ENCODE peak calls at places on chromosomes 11 and 22, in five cellular contexts. X is K562; V is HAP-1; F is CD8-positive, alpha-beta memory T cell; U is transverse colon. C is an unnamed sample. For H3K9me3, the result is how much of the 10 kb centered on the place peaks cover.

GRCh38 chr11:65851083-65851579 is 6.8 kb downstream of the CFL1 start:
- DNase-seq in X (peak), V (no peak), F (no peak), U (no peak), C (no peak)

GRCh38 chr11:95764267-95764898 is 25.2 kb downstream of the FAM76B start:
- DNase-seq in X (peak), V (peak), F (no peak), U (no peak), C (no peak)

GRCh38 chr11:44110231-44110679 is 14.8 kb downstream of the EXT2 start:
- DNase-seq in X (peak), V (peak), F (peak), U (peak), C (peak)

GRCh38 chr11:77883775-77884174 is 62.8 kb downstream of the AAMDC start:
- DNase-seq in X (no peak), V (no peak), F (no peak), U (no peak), C (no peak)

GRCh38 chr11:66100272-66101037 is 30.4 kb downstream of the PACS1 start:
- DNase-seq in X (no peak), V (no peak), F (peak), U (peak), C (peak)

GRCh38 chr11:2625183-2625582 is 74.6 kb downstream of the KCNQ1OT1 start:
- DNase-seq in X (no peak), V (no peak), F (no peak), U (no peak), C (no peak)

GRCh38 chr22:41175546-41175945 is 29.6 kb upstream of the L3MBTL2 start:
- DNase-seq in X (no peak), V (no peak), F (no peak), U (no peak), C (no peak)

GRCh38 chr11:78256962-78257361 is 68.2 kb downstream of the USP35 start:
- DNase-seq in X (peak), V (no peak), F (no peak), U (peak), C (no peak)

GRCh38 chr11:125910450-125910849 is 6.1 kb downstream of the DDX25 start:
- DNase-seq in X (no peak), V (no peak), F (no peak), U (no peak), C (no peak)

GRCh38 chr11:8080674-8081590 is at the start of gene TUB:
- DNase-seq in X (no peak), V (peak), F (no peak), U (no peak), C (no peak)

GRCh38 chr11:2791139-2791520 is 91.3 kb upstream of the KCNQ1OT1 start:
- DNase-seq in X (no peak), V (no peak), F (no peak), U (peak), C (no peak)

GRCh38 chr11:34523053-34523452 is 9.5 kb upstream of the ELF5 start:
- DNase-seq in X (no peak), V (no peak), F (no peak), U (no peak), C (no peak)

GRCh38 chr11:279966-280761 is 2.0 kb downstream of the NLRP6 start:
- DNase-seq in X (no peak), V (no peak), F (no peak), U (peak), C (no peak)

GRCh38 chr11:2377511-2378443 is 667 bp downstream of the CD81 start:
- DNase-seq in X (peak), V (no peak), F (peak), U (peak), C (peak)

GRCh38 chr22:28594076-28594783 is 85.4 kb downstream of the TTC28 start:
- DNase-seq in X (no peak), V (no peak), F (no peak), U (no peak), C (no peak)

GRCh38 chr11:78940500-78941225 is 366.0 kb upstream of the NARS2 start:
- DNase-seq in X (no peak), V (no peak), F (no peak), U (no peak), C (no peak)

GRCh38 chr11:116835042-116835772 is 2.2 kb downstream of the APOA1 start:
- DNase-seq in X (peak), V (no peak), F (no peak), U (no peak), C (no peak)

DNA sequence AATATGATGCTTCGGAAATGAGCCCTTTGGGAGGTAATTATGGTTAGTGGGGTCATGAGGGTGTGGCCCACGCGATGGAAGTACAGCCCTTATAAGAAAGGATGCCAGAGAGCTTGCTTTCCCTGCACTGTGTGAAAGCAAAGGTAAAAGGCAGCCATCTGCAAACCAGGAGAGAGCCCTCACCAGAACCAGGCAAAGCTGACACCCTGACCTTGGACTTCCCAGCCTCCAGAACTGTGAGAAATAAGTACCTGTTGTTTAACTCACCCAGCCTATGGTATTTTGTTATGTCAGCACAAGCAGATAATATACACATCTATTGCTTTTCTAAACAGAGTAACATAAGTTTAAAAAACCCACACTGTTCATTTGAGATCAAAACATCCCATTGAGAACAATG is 50.7 kb downstream of the SYN3 start:
- DNase-seq in X (no peak), V (no peak), F (no peak), U (no peak), C (no peak)
- H3K9me3 ChIP-seq in X (under half), V (under half), F (under half), U (under half), C (under half)

GRCh38 chr22:48960576-48960975 is 867.1 kb downstream of the BRD1 start:
- DNase-seq in X (no peak), V (no peak), F (no peak), U (peak), C (no peak)

GRCh38 chr22:48957311-48957986 is 870.2 kb downstream of the BRD1 start:
- DNase-seq in X (no peak), V (no peak), F (no peak), U (peak), C (no peak)

GRCh38 chr22:48960981-48961655 is 866.6 kb downstream of the BRD1 start:
- DNase-seq in X (no peak), V (no peak), F (no peak), U (peak), C (no peak)

GRCh38 chr22:48957987-48958321 is 869.7 kb downstream of the BRD1 start:
- DNase-seq in X (no peak), V (no peak), F (no peak), U (no peak), C (no peak)

DNA sequence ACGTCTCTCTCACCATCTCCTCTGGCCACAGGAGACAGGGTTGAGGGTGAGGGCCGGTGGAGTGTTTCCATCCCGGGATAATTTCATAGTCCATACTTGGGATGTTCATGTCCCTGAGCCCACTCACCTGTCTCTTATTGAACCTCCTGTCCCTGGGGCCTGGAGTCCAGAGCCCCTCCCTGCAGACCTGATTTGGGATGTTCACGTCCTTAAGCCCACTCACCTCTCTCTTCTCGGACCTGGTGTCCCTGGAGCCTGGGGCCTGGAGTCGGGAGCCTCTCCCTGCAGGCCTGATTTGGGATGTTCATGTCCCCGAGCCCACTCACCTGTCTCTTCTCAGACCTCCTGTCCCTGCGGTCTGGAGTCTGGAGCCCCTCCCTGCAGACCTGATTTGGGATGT is 868.2 kb downstream of the BRD1 start:
- DNase-seq in X (no peak), V (no peak), F (no peak), U (no peak), C (no peak)
- H3K9me3 ChIP-seq in X (under half), V (under half), F (under half), U (under half), C (under half)

GRCh38 chr11:54979375-54979774 is 272.7 kb downstream of the OR4A5 start:
- DNase-seq in X (no peak), V (no peak), F (no peak), U (no peak), C (no peak)
- H3K9me3 ChIP-seq in X (under half), V (under half), F (under half), U (under half), C (under half)

GRCh38 chr22:42786606-42787356 is 66.1 kb upstream of the A4GALT start:
- DNase-seq in X (no peak), V (no peak), F (no peak), U (no peak), C (no peak)
- H3K9me3 ChIP-seq in X (under half), V (under half), F (under half), U (under half), C (under half)

GRCh38 chr22:49549256-49549655 is 278.4 kb downstream of the BRD1 start:
- DNase-seq in X (no peak), V (no peak), F (no peak), U (no peak), C (no peak)

GRCh38 chr22:49546811-49547585 is 280.7 kb downstream of the BRD1 start:
- DNase-seq in X (no peak), V (no peak), F (no peak), U (no peak), C (no peak)

GRCh38 chr22:49548356-49549202 is 279.1 kb downstream of the BRD1 start:
- DNase-seq in X (no peak), V (no peak), F (no peak), U (no peak), C (no peak)

GRCh38 chr22:49549851-49550430 is 277.7 kb downstream of the BRD1 start:
- DNase-seq in X (no peak), V (no peak), F (no peak), U (no peak), C (no peak)

GRCh38 chr22:49547751-49548239 is 279.9 kb downstream of the BRD1 start:
- DNase-seq in X (no peak), V (no peak), F (no peak), U (no peak), C (no peak)
- H3K9me3 ChIP-seq in X (under half), V (under half), F (under half), U (under half), C (under half)

GRCh38 chr11:90635145-90635544 is 412.3 kb upstream of the CHORDC1 start:
- DNase-seq in X (no peak), V (no peak), F (no peak), U (no peak), C (no peak)

GRCh38 chr11:90635886-90636285 is 413.0 kb upstream of the CHORDC1 start:
- DNase-seq in X (no peak), V (no peak), F (no peak), U (no peak), C (no peak)

GRCh38 chr11:90639687-90640086 is 416.8 kb upstream of the CHORDC1 start:
- DNase-seq in X (no peak), V (peak), F (no peak), U (no peak), C (no peak)
- H3K9me3 ChIP-seq in X (under half), V (under half), F (under half), U (under half), C (under half)

DNA sequence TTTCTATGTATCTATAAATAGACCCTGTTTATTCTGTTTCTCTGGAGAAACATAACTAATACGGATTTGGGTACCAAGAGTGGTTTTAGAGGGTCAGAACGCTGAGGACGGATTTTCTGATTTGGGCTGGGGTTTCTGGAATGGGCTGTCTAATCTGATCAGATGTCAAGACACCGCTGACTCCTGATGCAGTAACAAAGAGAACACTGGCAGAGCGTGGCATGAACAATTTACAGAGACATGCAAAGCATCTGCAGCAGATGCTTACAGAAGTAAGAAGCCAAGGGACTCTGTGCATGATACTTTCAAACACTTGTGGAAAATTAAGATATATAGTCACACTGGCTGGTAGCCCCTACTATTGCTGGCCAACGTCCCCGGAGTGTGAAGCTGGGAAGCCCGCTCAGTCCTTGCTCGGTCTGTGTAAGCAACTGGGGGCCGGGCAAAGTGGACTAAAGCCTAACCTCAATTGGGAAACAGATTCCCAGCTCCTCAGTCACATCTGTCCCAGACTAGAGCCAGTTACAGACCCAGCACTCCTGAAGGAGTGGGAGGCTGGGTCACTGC is 903.7 kb downstream of the BRD1 start:
- DNase-seq in X (no peak), V (no peak), F (no peak), U (no peak), C (no peak)
- H3K9me3 ChIP-seq in X (under half), V (under half), F (under half), U (under half), C (under half)

DNA sequence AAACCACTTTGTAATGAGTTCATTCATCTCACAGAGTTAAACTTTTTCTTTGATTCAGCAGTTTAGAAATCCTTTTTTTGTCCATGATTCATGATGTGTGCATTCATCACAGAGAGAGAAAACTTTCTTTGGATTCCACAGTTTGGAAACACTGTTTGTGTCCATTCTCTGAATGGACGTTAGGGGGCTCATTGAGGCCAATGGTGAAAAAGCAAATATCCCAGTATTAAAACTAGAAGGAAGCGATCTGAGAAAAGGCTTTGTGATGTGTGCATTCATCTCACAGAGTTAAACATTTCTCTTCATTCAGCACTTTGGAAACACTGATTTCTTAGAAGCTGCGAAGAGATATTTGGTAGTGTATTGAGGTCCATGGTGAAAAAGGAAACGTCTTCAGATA is 155.6 kb upstream of the TRIM48 start:
- DNase-seq in X (no peak), V (no peak), F (no peak), U (no peak), C (no peak)
- H3K9me3 ChIP-seq in X (under half), V (under half), F (under half), U (under half), C (under half)

DNA sequence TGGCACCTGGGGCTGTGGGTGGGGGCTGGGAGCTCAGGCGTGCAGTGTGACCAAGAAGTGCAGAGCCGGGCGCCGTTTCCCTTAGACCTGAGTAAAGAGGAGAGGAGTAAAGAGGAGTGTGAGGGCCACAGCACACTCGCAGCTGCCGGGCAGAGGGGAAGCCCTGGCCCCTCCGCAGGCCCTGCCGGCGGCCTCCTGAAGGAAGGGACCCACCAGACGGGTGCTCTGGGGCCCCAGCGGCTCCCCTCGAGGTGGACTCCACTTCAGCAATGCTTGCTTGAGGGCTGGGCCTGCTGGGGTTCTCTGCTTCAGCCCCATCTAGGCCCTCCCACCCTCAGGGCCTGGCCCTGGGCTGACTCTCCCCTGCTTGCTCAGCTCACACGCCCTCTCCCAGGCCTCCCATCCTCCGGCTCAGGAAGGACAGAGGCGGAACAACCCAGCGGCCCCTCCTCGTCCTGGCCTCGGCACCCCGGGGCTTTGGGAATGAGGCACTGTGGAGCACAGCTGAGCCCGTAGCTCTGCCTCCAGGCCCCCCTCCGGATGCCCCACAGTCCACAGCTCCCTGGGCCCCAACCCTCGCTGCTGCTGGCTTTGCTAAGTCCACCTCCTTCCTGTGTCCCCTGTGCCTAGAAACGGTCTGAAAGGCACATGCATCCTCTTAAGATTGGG is 1198.6 kb downstream of the BRD1 start:
- DNase-seq in X (no peak), V (no peak), F (no peak), U (no peak), C (no peak)
- H3K9me3 ChIP-seq in X (under half), V (under half), F (under half), U (under half), C (under half)

GRCh38 chr22:48744283-48744641 is 1083.4 kb downstream of the BRD1 start:
- DNase-seq in X (no peak), V (no peak), F (no peak), U (no peak), C (no peak)

GRCh38 chr22:48742556-48743343 is 1084.9 kb downstream of the BRD1 start:
- DNase-seq in X (no peak), V (no peak), F (no peak), U (no peak), C (no peak)

GRCh38 chr22:48744967-48745841 is 1082.5 kb downstream of the BRD1 start:
- DNase-seq in X (no peak), V (no peak), F (no peak), U (no peak), C (no peak)

GRCh38 chr22:48742191-48742555 is 1085.5 kb downstream of the BRD1 start:
- DNase-seq in X (no peak), V (no peak), F (no peak), U (no peak), C (no peak)

DNA sequence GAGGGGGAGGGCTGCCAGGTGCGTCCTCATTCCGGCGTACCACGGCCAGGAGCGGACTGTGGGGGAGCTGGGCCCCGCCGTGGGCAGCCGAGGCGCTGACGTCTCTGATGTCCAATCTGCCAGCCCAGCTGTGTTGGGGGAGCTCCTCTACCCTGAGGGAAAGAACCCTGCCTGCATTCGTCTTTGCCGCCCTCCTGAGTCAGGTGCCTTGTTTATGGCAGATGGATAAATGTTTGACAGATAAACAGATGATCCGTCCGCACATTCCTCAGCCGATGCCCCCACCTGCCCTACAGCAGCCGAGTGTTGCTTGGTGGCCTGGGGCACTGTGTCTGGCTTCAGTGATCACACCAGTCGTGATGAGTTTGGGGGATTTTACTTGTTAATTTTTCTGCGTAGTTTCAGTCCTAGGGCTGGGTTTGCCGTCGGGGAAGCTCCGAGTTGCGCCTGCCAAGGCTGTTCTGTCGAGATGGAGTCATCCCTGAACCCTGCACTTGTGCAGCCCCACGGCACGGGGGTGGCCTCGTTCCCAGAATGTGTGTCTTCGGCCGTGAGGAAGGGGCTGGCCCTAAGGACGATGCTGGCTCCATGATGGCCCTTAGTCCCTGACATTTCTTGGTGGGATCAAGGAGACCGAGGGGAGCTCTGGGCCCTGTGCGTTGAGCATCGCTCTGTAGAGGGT is 1083.9 kb downstream of the BRD1 start:
- DNase-seq in X (no peak), V (no peak), F (no peak), U (no peak), C (no peak)
- H3K9me3 ChIP-seq in X (under half), V (under half), F (under half), U (under half), C (under half)